ENCODE peak calls at places on chromosomes 5 and 9, in four cellular contexts. D is ovary, N is IMR-90, L is gastrocnemius medialis. E is an unnamed sample.

GRCh38 chr9:70120834-70121510 is 77.3 kb downstream of the MAMDC2 start:
- DNase-seq in L (peak), D (peak), N (peak), E (peak)

GRCh38 chr5:66889524-66889923 is 293.3 kb downstream of the MAST4 start:
- DNase-seq in N (no peak), L (no peak), D (no peak), E (no peak)

GRCh38 chr5:82045526-82046267 is 73.9 kb downstream of the ATG10 start:
- DNase-seq in N (peak), L (no peak), D (no peak), E (peak)

GRCh38 chr5:73321757-73322452 is 126.7 kb downstream of the FOXD1 start:
- DNase-seq in L (no peak), N (peak), D (no peak), E (peak)

GRCh38 chr9:16335788-16336580 is 534.5 kb downstream of the BNC2 start:
- DNase-seq in L (peak), N (peak), D (peak), E (peak)

GRCh38 chr5:59829389-59829788 is 64.1 kb downstream of the PDE4D start:
- DNase-seq in L (no peak), N (peak), D (no peak), E (no peak)

GRCh38 chr9:133366435-133366834 is 9.4 kb downstream of the SURF4 start:
- DNase-seq in D (no peak), L (no peak), N (no peak), E (no peak)

GRCh38 chr5:172002310-172002709 is 4.1 kb downstream of the FBXW11 start:
- DNase-seq in D (no peak), L (no peak), N (no peak), E (no peak)

GRCh38 chr5:54186108-54186507 is 124.3 kb downstream of the ARL15 start:
- DNase-seq in L (no peak), N (no peak), D (no peak), E (no peak)

DNA sequence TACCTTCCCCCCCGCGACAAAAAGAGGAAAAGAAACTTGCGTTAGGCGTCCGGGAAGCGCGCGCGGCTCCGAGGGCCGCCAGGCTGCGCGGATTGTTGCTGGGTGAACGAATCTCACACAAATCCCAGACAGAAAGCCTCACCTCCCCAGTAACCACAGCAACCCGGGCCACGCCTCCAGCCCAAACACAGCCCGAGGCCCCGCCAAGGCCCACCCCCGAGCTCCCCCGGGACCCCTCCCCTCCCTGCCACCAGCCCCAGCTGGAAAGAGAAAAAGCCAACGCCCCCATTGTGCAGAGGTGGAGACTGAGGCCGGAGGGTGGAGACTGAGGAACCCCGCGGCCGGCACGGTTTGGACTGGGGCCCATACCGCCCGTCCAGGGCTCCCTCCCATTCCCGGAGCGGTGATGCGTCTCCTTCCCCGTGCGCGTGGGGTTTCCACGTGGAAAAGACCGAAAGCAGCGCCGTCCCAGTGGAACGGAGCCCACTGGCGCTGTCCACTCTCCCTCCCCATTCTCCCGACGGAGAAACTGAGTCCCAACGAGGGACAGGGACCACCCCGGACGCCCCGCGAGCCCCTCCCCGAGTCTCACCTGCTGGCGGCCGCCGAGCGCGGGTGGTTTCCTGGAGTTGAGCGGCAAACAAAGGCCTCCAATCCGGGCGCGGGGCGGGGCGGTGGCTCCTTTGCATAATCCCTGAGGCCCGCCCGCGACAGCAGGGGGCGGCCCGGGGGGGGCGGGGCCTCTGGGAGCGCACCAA is 10.2 kb upstream of the AKNA start:
- DNase-seq in D (peak), L (peak), N (peak), E (peak)
- TF ChIP-seq POLR2A in D (peak), L (peak), N (peak), E (no peak)

GRCh38 chr9:127778280-127779135 is at the start of gene SH2D3C:
- DNase-seq in L (no peak), D (no peak), N (no peak), E (no peak)

GRCh38 chr9:127777368-127777960 is 1.0 kb downstream of the SH2D3C start:
- DNase-seq in N (no peak), D (no peak), L (no peak), E (no peak)

GRCh38 chr9:127776919-127777280 is 1.6 kb downstream of the SH2D3C start:
- DNase-seq in D (no peak), N (no peak), L (no peak), E (no peak)

GRCh38 chr9:127780126-127780885 is 1.8 kb upstream of the SH2D3C start:
- DNase-seq in N (no peak), L (no peak), D (no peak), E (no peak)

DNA sequence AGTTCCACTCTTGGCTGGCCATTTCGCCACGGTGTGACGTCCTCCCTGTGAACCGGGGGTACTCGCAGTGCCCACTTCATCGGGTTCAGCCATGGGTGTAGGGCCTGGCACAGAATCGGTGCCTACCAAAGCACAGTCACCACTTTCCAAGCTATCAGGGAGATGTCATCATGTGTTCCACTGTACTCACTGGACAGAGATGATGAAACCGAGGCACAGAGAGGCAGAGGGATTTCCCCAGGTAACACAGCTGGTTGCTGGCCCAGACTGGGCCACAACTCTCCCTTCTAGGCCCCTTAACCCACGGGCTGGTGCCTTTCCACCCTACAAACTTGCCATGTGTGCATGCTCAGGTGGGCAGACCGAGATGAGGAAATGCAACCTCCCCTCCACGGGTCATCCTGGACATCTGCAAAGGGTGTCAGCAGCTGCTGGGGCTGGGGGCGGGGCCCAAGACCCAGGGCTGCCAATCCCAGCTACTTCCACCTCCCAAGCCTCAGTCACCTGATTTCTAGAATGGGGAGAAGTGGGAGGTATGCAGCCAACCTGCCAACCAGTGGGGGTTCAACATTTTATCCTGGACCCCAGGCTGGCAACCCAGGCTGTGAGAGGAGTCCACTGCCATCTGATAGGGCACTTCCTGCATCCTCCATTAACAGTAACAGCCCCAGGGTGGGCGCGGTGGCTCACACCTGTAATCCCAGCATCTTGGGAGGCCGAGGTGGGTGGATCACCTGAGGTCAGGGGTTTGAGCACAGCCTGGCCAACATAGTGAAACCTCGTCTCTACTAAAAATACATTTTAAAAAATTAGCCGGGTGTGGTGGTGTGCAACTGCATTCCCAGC is 893 bp upstream of the SH2D3C start:
- DNase-seq in N (no peak), L (no peak), D (no peak), E (no peak)
- TF ChIP-seq POLR2A in N (no peak), L (no peak), D (no peak), E (no peak)

GRCh38 chr9:121288874-121289553 is 21.1 kb downstream of the GSN start:
- DNase-seq in N (peak), L (peak), D (peak), E (no peak)
- TF ChIP-seq POLR2A in N (no peak), L (peak), D (no peak), E (no peak)

DNA sequence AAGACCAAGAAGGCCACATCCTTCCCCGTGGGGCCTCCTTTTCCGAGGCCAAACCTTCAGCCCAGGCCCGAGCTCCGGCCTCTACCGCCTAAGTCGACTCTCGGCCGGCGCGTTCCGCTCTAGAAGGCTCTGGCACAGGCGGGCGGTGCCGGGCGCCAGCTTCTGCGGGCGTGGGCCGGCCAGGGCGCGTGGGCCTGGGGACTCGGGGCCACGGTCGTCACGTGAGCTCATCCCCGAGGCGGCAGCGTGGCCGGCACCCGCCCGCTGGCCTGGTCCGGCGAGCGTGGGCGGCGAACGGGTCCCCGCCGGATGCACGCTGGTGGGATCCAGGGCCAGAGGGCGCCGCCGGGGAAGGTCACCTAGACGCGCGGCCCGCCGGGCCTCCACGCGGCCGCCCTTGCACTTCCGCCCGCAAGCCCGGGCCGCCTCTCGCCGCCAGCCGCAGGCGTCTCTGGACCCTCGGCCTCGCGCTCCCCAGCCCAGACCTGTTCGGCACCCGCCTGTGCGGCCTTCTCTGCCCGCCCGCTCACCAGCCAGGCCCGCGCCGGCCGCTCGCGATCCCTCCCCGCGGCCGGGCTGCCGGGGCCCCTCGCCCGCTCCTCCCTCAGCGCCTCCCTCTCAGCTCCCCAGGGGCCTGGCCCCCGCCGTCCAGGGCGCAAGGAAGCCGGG is 684 bp downstream of the VDAC1 start:
- DNase-seq in N (peak), L (peak), D (peak), E (no peak)
- TF ChIP-seq POLR2A in N (peak), L (peak), D (no peak), E (peak)

GRCh38 chr5:87155076-87155475 is 112.6 kb upstream of the RASA1 start:
- DNase-seq in D (no peak), L (no peak), N (no peak), E (no peak)

GRCh38 chr5:87151547-87151946 is 116.1 kb upstream of the RASA1 start:
- DNase-seq in N (peak), L (no peak), D (no peak), E (peak)

GRCh38 chr5:87154191-87154590 is 113.5 kb upstream of the RASA1 start:
- DNase-seq in L (no peak), D (no peak), N (no peak), E (no peak)

GRCh38 chr5:87147441-87147840 is 120.2 kb upstream of the RASA1 start:
- DNase-seq in D (no peak), L (no peak), N (peak), E (no peak)

DNA sequence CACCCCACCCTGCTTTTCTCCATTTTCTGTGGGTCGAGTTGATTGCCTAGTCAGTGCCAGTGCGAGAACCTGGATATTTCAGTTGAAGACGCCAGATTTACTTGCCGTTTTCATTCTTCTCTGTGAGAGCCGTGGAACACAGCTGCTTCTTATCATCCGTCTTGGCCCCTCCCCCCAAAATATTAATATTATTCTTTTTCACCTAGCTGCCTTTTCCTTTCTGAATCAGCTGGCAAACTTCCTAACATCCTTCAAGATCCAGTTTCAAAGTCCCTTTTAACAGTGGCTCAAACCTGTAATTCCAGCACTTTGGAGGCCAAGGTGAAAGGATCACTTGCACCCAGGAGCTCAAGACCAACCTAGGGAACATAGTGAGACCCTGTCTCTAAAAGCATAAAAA is 117.1 kb upstream of the RASA1 start:
- DNase-seq in L (no peak), D (no peak), N (no peak), E (no peak)
- TF ChIP-seq POLR2A in L (no peak), D (no peak), N (no peak), E (no peak)

DNA sequence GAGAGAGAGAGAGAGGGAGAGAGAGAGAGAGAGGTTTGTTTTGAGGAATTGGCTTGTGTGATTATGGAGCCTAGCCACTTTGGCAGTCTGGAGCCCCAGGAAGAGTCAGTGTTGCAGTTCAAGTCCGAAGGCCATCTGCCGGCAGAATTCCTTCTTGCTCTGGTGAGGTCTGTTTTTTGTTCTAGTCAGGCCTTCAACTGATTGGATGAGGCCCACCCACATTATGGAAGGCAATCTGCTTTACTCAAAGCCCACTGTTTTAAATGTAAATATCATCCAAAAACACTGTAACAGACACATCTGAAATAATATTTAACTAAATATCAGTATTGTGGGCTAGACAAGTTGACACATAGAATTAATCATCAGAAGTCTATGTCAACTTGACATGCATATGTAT is 11.4 kb upstream of the GRM6 start:
- DNase-seq in N (no peak), D (no peak), L (no peak), E (no peak)
- TF ChIP-seq POLR2A in N (no peak), D (no peak), L (no peak), E (no peak)

DNA sequence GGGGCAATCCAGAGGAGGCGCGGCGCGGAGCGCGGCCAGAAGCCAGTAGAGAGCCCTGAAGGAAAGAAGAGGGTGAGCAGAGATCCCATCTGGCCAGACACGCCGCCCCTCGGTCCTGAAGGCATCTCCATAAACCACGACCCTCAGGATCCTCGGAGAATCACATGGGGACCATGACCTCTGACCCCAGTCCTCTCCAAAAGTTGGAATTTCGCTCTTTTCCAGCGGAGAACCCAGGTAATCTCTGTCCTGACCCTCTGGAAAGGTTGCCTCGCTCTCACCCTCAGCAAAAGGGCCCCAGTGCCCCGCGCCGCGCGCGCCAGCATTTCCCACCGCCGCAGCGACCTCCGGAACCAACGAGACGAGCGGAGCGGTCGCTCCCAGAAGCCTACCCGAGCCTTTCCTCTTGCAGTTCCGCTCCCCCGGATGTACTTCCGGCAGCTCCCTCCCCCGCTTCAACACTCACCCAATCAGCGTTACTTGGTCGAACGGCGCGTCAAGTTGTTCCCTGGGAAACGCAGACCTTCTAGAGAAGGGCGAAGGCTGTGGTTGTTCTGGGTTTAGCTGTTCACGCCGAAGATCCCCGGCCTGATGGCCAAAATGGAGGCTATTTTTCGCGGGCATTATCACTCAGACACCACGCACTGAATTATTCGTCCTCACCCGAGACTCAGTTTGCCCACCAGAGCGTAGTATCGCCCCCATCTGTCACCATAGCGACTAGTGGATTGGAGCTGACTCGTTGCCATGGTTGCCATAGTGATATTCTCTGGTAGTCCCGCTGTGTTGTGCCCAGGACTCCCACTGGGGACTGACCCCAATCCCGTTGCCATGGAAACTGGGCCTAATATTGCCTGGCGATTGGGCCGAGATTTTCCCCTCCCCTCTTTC is at the start of gene STOML2:
- DNase-seq in D (peak), L (peak), N (peak), E (peak)
- TF ChIP-seq POLR2A in D (peak), L (peak), N (peak), E (peak)

GRCh38 chr9:136619742-136620440 is 42.8 kb upstream of the EGFL7 start:
- DNase-seq in D (no peak), N (peak), L (peak), E (no peak)
- TF ChIP-seq POLR2A in D (no peak), N (no peak), L (peak), E (no peak)